ENCODE peak calls at places on chromosomes 11 and 22, in eight cellular contexts. K is tibial nerve; H is heart left ventricle; N is activated gamma-delta T cell treated with Interleukin-2 at 50 U/mL for 16 hours; A is iris pigment epithelial cell; Z is foreskin keratinocyte; F is kidney epithelial cell; J is activated CD4-positive, alpha-beta T cell treated with anti-CD3 and anti-CD28 coated beads, Interleukin-2, amount 10 ng/mL, durations not matched to agents 7 days and 5 days. S is an unnamed sample.

GRCh38 chr11:17077520-17078401 is at the start of gene RPS13:
- DNase-seq in H (peak), A (peak), Z (peak), J (peak), N (peak), K (peak), F (peak), S (peak)

GRCh38 chr22:20459862-20460261 is 22.2 kb upstream of the SCARF2 start:
- DNase-seq in F (no peak), N (no peak), A (no peak), K (no peak), H (no peak), Z (no peak), J (no peak), S (no peak)

GRCh38 chr11:36365937-36366336 is 69.8 kb downstream of the PRR5L start:
- DNase-seq in H (no peak), A (peak), J (no peak), N (no peak), K (no peak), Z (no peak), F (no peak), S (no peak)

GRCh38 chr22:28014141-28015055 is 95.3 kb upstream of the PITPNB start:
- DNase-seq in N (no peak), H (peak), J (no peak), F (no peak), Z (no peak), K (no peak), A (no peak), S (no peak)

GRCh38 chr11:72039108-72039850 is 40.6 kb downstream of the IL18BP start:
- DNase-seq in K (no peak), F (no peak), A (peak), H (peak), N (no peak), Z (no peak), J (no peak), S (peak)

GRCh38 chr22:20438678-20439492 is 1.3 kb upstream of the SCARF2 start:
- DNase-seq in N (no peak), A (no peak), J (no peak), Z (no peak), F (no peak), H (peak), K (no peak), S (no peak)

GRCh38 chr11:20762112-20762511 is 92.7 kb downstream of the NELL1 start:
- DNase-seq in K (no peak), N (no peak), H (no peak), J (no peak), Z (no peak), A (no peak), F (no peak), S (no peak)

GRCh38 chr11:21040615-21041014 is 371.2 kb downstream of the NELL1 start:
- DNase-seq in K (no peak), N (no peak), A (no peak), H (no peak), J (no peak), F (no peak), Z (no peak), S (no peak)

GRCh38 chr22:25364281-25364680 is 144.8 kb downstream of the CRYBB2 start:
- DNase-seq in H (no peak), Z (no peak), A (no peak), F (no peak), K (peak), J (no peak), N (no peak), S (no peak)

GRCh38 chr11:77082838-77083552 is 16.2 kb downstream of the CAPN5 start:
- DNase-seq in H (peak), J (peak), K (peak), A (peak), Z (no peak), F (no peak), N (peak), S (no peak)

GRCh38 chr11:36041988-36042606 is 98.2 kb downstream of the LDLRAD3 start:
- DNase-seq in H (no peak), F (no peak), K (no peak), J (no peak), A (peak), N (no peak), Z (no peak), S (peak)

GRCh38 chr11:12285811-12286222 is 91.6 kb upstream of the PARVA start:
- DNase-seq in A (peak), F (no peak), Z (no peak), H (no peak), K (no peak), J (no peak), N (no peak), S (no peak)

GRCh38 chr11:92727769-92728168 is 241.7 kb upstream of the MTNR1B start:
- DNase-seq in Z (no peak), K (no peak), N (no peak), J (no peak), F (no peak), H (no peak), A (no peak), S (no peak)

GRCh38 chr11:134332189-134332631 is 422 bp downstream of the GLB1L2 start:
- DNase-seq in J (peak), K (no peak), A (no peak), N (peak), F (no peak), H (no peak), Z (no peak), S (no peak)

S was measured in erythroblast.